ENCODE peak calls at places on chromosomes 2 and 18, in nine cellular contexts. One of them, this sample, is unnamed.

GRCh38 chr18:8724452-8724851 is 19.1 kb downstream of the MTCL1 start:
- DNase-seq in body of pancreas: no peak
- DNase-seq in NB4: no peak
- DNase-seq in HCT116: no peak
- DNase-seq in CD4-positive, alpha-beta T cell: no peak
- DNase-seq in left lung: no peak
- DNase-seq in heart right ventricle: no peak
- DNase-seq in HepG2: no peak
- DNase-seq in progenitor cell of endocrine pancreas: no peak
- DNase-seq in this sample: no peak

GRCh38 chr18:48136544-48137353 is 206.3 kb upstream of the SMAD2 start:
- DNase-seq in body of pancreas: peak
- DNase-seq in NB4: peak
- DNase-seq in HCT116: no peak
- DNase-seq in CD4-positive, alpha-beta T cell: no peak
- DNase-seq in left lung: peak
- DNase-seq in heart right ventricle: no peak
- DNase-seq in HepG2: no peak
- DNase-seq in progenitor cell of endocrine pancreas: peak
- DNase-seq in this sample: peak

GRCh38 chr18:43578636-43579203 is 301.4 kb upstream of the SYT4 start:
- DNase-seq in body of pancreas: no peak
- DNase-seq in NB4: no peak
- DNase-seq in HCT116: no peak
- DNase-seq in CD4-positive, alpha-beta T cell: no peak
- DNase-seq in left lung: no peak
- DNase-seq in heart right ventricle: no peak
- DNase-seq in HepG2: no peak
- DNase-seq in progenitor cell of endocrine pancreas: no peak
- DNase-seq in this sample: no peak

GRCh38 chr2:195479407-195479806 is 177.6 kb upstream of the SLC39A10 start:
- DNase-seq in body of pancreas: no peak
- DNase-seq in NB4: no peak
- DNase-seq in HCT116: no peak
- DNase-seq in CD4-positive, alpha-beta T cell: no peak
- DNase-seq in left lung: no peak
- DNase-seq in heart right ventricle: no peak
- DNase-seq in HepG2: no peak
- DNase-seq in progenitor cell of endocrine pancreas: no peak
- DNase-seq in this sample: no peak

GRCh38 chr18:70363861-70364260 is 75.0 kb downstream of the SOCS6 start:
- DNase-seq in body of pancreas: no peak
- DNase-seq in NB4: peak
- DNase-seq in HCT116: peak
- DNase-seq in CD4-positive, alpha-beta T cell: no peak
- DNase-seq in left lung: no peak
- DNase-seq in heart right ventricle: no peak
- DNase-seq in HepG2: peak
- DNase-seq in progenitor cell of endocrine pancreas: no peak
- DNase-seq in this sample: peak

GRCh38 chr2:200305797-200306718 is at the start of gene SPATS2L:
- DNase-seq in body of pancreas: peak
- DNase-seq in NB4: peak
- DNase-seq in HCT116: peak
- DNase-seq in CD4-positive, alpha-beta T cell: peak
- DNase-seq in left lung: peak
- DNase-seq in heart right ventricle: peak
- DNase-seq in HepG2: peak
- DNase-seq in progenitor cell of endocrine pancreas: peak
- DNase-seq in this sample: peak

GRCh38 chr2:42270757-42271156 is 90.3 kb downstream of the COX7A2L start:
- DNase-seq in body of pancreas: no peak
- DNase-seq in NB4: no peak
- DNase-seq in HCT116: no peak
- DNase-seq in CD4-positive, alpha-beta T cell: no peak
- DNase-seq in left lung: no peak
- DNase-seq in heart right ventricle: no peak
- DNase-seq in HepG2: no peak
- DNase-seq in progenitor cell of endocrine pancreas: no peak
- DNase-seq in this sample: no peak

GRCh38 chr2:66334237-66335054 is 100.5 kb upstream of the MEIS1 start:
- DNase-seq in body of pancreas: no peak
- DNase-seq in NB4: peak
- DNase-seq in HCT116: no peak
- DNase-seq in CD4-positive, alpha-beta T cell: no peak
- DNase-seq in left lung: no peak
- DNase-seq in heart right ventricle: no peak
- DNase-seq in HepG2: no peak
- DNase-seq in progenitor cell of endocrine pancreas: no peak
- DNase-seq in this sample: no peak

GRCh38 chr18:459801-460200 is 40.7 kb downstream of the COLEC12 start:
- DNase-seq in body of pancreas: no peak
- DNase-seq in NB4: no peak
- DNase-seq in HCT116: no peak
- DNase-seq in CD4-positive, alpha-beta T cell: no peak
- DNase-seq in left lung: no peak
- DNase-seq in heart right ventricle: no peak
- DNase-seq in HepG2: no peak
- DNase-seq in progenitor cell of endocrine pancreas: no peak
- DNase-seq in this sample: no peak

GRCh38 chr2:2800697-2801096 is 469.6 kb upstream of the MYT1L start:
- DNase-seq in body of pancreas: no peak
- DNase-seq in NB4: no peak
- DNase-seq in HCT116: no peak
- DNase-seq in CD4-positive, alpha-beta T cell: no peak
- DNase-seq in left lung: no peak
- DNase-seq in heart right ventricle: no peak
- DNase-seq in HepG2: no peak
- DNase-seq in progenitor cell of endocrine pancreas: no peak
- DNase-seq in this sample: no peak

GRCh38 chr2:67561411-67561965 is 164.4 kb downstream of the ETAA1 start:
- DNase-seq in body of pancreas: peak
- DNase-seq in NB4: no peak
- DNase-seq in HCT116: no peak
- DNase-seq in CD4-positive, alpha-beta T cell: no peak
- DNase-seq in left lung: no peak
- DNase-seq in heart right ventricle: peak
- DNase-seq in HepG2: no peak
- DNase-seq in progenitor cell of endocrine pancreas: no peak
- DNase-seq in this sample: peak

GRCh38 chr18:49628993-49629795 is 67.3 kb downstream of the LIPG start:
- DNase-seq in body of pancreas: peak
- DNase-seq in NB4: no peak
- DNase-seq in HCT116: no peak
- DNase-seq in CD4-positive, alpha-beta T cell: no peak
- DNase-seq in left lung: no peak
- DNase-seq in heart right ventricle: no peak
- DNase-seq in HepG2: peak
- DNase-seq in progenitor cell of endocrine pancreas: no peak
- DNase-seq in this sample: no peak
- TF ChIP-seq CTCF in body of pancreas: peak
- TF ChIP-seq CTCF in NB4: no peak
- TF ChIP-seq CTCF in HCT116: peak
- TF ChIP-seq CTCF in CD4-positive, alpha-beta T cell: no peak
- TF ChIP-seq CTCF in left lung: no peak
- TF ChIP-seq CTCF in heart right ventricle: no peak
- TF ChIP-seq CTCF in HepG2: peak
- TF ChIP-seq CTCF in progenitor cell of endocrine pancreas: peak
- TF ChIP-seq CTCF in this sample: no peak

GRCh38 chr2:101197215-101197745 is 46.1 kb upstream of the TBC1D8 start:
- DNase-seq in body of pancreas: no peak
- DNase-seq in NB4: peak
- DNase-seq in HCT116: no peak
- DNase-seq in CD4-positive, alpha-beta T cell: no peak
- DNase-seq in left lung: no peak
- DNase-seq in heart right ventricle: no peak
- DNase-seq in HepG2: peak
- DNase-seq in progenitor cell of endocrine pancreas: no peak
- DNase-seq in this sample: no peak
- TF ChIP-seq CTCF in body of pancreas: peak
- TF ChIP-seq CTCF in NB4: no peak
- TF ChIP-seq CTCF in HCT116: peak
- TF ChIP-seq CTCF in CD4-positive, alpha-beta T cell: no peak
- TF ChIP-seq CTCF in left lung: no peak
- TF ChIP-seq CTCF in heart right ventricle: no peak
- TF ChIP-seq CTCF in HepG2: peak
- TF ChIP-seq CTCF in progenitor cell of endocrine pancreas: peak
- TF ChIP-seq CTCF in this sample: no peak

GRCh38 chr2:44975571-44976450 is 33.4 kb downstream of the SIX2 start:
- DNase-seq in body of pancreas: no peak
- DNase-seq in NB4: no peak
- DNase-seq in HCT116: no peak
- DNase-seq in CD4-positive, alpha-beta T cell: no peak
- DNase-seq in left lung: no peak
- DNase-seq in heart right ventricle: no peak
- DNase-seq in HepG2: no peak
- DNase-seq in progenitor cell of endocrine pancreas: no peak
- DNase-seq in this sample: no peak

GRCh38 chr2:44970846-44971450 is 29.4 kb downstream of the SIX3 start:
- DNase-seq in body of pancreas: no peak
- DNase-seq in NB4: no peak
- DNase-seq in HCT116: no peak
- DNase-seq in CD4-positive, alpha-beta T cell: no peak
- DNase-seq in left lung: no peak
- DNase-seq in heart right ventricle: no peak
- DNase-seq in HepG2: no peak
- DNase-seq in progenitor cell of endocrine pancreas: no peak
- DNase-seq in this sample: peak

GRCh38 chr2:44972771-44973535 is 31.5 kb downstream of the SIX3 start:
- DNase-seq in body of pancreas: no peak
- DNase-seq in NB4: no peak
- DNase-seq in HCT116: no peak
- DNase-seq in CD4-positive, alpha-beta T cell: no peak
- DNase-seq in left lung: no peak
- DNase-seq in heart right ventricle: no peak
- DNase-seq in HepG2: no peak
- DNase-seq in progenitor cell of endocrine pancreas: no peak
- DNase-seq in this sample: no peak

GRCh38 chr2:44969936-44970335 is 28.4 kb downstream of the SIX3 start:
- DNase-seq in body of pancreas: no peak
- DNase-seq in NB4: no peak
- DNase-seq in HCT116: no peak
- DNase-seq in CD4-positive, alpha-beta T cell: no peak
- DNase-seq in left lung: no peak
- DNase-seq in heart right ventricle: no peak
- DNase-seq in HepG2: no peak
- DNase-seq in progenitor cell of endocrine pancreas: no peak
- DNase-seq in this sample: no peak

GRCh38 chr2:44974064-44974715 is 32.7 kb downstream of the SIX3 start:
- DNase-seq in body of pancreas: no peak
- DNase-seq in NB4: peak
- DNase-seq in HCT116: peak
- DNase-seq in CD4-positive, alpha-beta T cell: no peak
- DNase-seq in left lung: no peak
- DNase-seq in heart right ventricle: no peak
- DNase-seq in HepG2: peak
- DNase-seq in progenitor cell of endocrine pancreas: no peak
- DNase-seq in this sample: no peak
- TF ChIP-seq CTCF in body of pancreas: no peak
- TF ChIP-seq CTCF in NB4: peak
- TF ChIP-seq CTCF in HCT116: peak
- TF ChIP-seq CTCF in CD4-positive, alpha-beta T cell: no peak
- TF ChIP-seq CTCF in left lung: no peak
- TF ChIP-seq CTCF in heart right ventricle: no peak
- TF ChIP-seq CTCF in HepG2: peak
- TF ChIP-seq CTCF in progenitor cell of endocrine pancreas: peak
- TF ChIP-seq CTCF in this sample: peak

DNA sequence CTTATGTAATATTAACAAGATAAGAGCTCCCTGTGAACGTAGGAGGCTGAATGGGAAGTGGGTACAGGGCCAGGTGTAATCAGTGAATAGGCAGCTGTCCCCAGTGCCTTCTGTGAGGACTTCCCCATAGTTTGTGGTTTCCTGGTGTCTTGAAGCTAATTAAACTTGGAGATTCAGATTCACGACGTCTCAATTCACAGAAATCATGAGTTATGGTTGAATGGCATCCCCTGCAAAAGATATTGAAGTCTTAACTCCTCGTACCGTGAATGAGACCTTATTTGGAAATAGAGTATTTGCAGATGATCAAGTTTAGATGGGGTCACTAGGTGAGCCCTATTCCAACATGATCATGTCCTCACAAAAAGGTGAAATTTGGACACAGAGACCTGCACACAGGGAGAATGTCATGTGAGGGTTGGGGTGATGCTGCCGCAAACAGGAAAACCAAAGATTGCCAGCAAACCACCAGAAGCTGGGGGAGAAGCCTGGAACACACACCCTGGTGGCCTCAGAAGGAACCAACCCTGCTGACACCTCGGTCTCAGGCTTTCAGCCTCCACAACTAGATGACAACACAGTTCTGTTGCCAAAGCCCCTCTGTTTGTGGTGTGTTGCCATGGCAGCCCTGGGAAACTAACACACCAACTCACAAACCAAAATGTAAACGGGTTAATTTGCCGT is 13.2 kb downstream of the ARL4C start:
- DNase-seq in body of pancreas: no peak
- DNase-seq in NB4: peak
- DNase-seq in HCT116: no peak
- DNase-seq in CD4-positive, alpha-beta T cell: peak
- DNase-seq in left lung: no peak
- DNase-seq in heart right ventricle: no peak
- DNase-seq in HepG2: no peak
- DNase-seq in progenitor cell of endocrine pancreas: no peak
- DNase-seq in this sample: no peak
- TF ChIP-seq CTCF in body of pancreas: no peak
- TF ChIP-seq CTCF in NB4: peak
- TF ChIP-seq CTCF in HCT116: peak
- TF ChIP-seq CTCF in CD4-positive, alpha-beta T cell: peak
- TF ChIP-seq CTCF in left lung: no peak
- TF ChIP-seq CTCF in heart right ventricle: no peak
- TF ChIP-seq CTCF in HepG2: peak
- TF ChIP-seq CTCF in progenitor cell of endocrine pancreas: peak
- TF ChIP-seq CTCF in this sample: no peak

DNA sequence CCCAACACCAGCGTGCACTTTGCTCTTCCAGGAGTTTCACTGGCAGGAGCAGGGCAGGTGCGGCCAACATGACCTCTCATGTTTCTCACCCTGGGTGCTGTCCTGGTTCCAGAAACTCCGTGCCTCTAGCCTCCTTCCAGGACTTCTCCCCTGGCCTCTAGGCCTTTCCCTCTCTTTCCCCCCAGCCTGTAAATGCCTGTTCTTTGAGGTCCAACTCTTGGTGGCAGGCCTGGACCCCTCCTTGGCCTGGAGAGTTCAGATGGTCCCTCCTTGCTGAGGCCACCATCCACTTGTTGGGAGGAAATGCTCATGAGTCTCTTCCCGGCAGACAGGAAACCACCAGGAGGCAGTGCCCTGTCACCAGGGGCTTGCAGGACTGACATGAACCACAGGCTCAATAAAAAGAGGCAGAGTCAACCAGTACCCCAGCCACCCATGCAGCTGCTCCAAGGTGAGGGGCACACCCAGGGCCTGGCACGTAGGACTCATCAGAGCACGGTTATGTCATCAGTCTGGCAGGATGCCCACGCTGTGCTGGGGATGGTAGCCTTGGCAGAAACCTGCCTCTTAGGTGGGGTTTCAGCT is 1.5 kb downstream of the MALL start:
- DNase-seq in body of pancreas: no peak
- DNase-seq in NB4: peak
- DNase-seq in HCT116: peak
- DNase-seq in CD4-positive, alpha-beta T cell: no peak
- DNase-seq in left lung: peak
- DNase-seq in heart right ventricle: peak
- DNase-seq in HepG2: peak
- DNase-seq in progenitor cell of endocrine pancreas: no peak
- DNase-seq in this sample: peak
- TF ChIP-seq CTCF in body of pancreas: no peak
- TF ChIP-seq CTCF in NB4: peak
- TF ChIP-seq CTCF in HCT116: peak
- TF ChIP-seq CTCF in CD4-positive, alpha-beta T cell: no peak
- TF ChIP-seq CTCF in left lung: no peak
- TF ChIP-seq CTCF in heart right ventricle: no peak
- TF ChIP-seq CTCF in HepG2: peak
- TF ChIP-seq CTCF in progenitor cell of endocrine pancreas: no peak
- TF ChIP-seq CTCF in this sample: peak